ENCODE peak calls at places on chromosome 3, in nine cellular contexts. I, Z, M, E, H, S, D, C and G are unnamed samples. For H3K27me3, the result is how much of the 10 kb centered on the place peaks cover.

GRCh38 chr3:78086150-78086549 is 1046.3 kb downstream of the ROBO2 start:
- DNase-seq in I (no peak), Z (no peak), M (no peak), E (no peak), H (no peak), S (peak), D (peak), C (peak), G (no peak)

GRCh38 chr3:161349529-161350278 is 21.6 kb downstream of the SPTSSB start:
- DNase-seq in I (no peak), Z (no peak), M (peak), E (no peak), H (no peak), S (peak), D (peak), C (peak), G (peak)

GRCh38 chr3:46286936-46287335 is 44.7 kb downstream of the CCR3 start:
- DNase-seq in I (no peak), Z (no peak), M (no peak), E (no peak), H (no peak), S (no peak), D (no peak), C (no peak), G (no peak)

GRCh38 chr3:129039271-129040038 is 21.1 kb upstream of the GP9 start:
- DNase-seq in I (no peak), Z (peak), M (no peak), E (no peak), H (no peak), S (no peak), D (no peak), C (no peak), G (peak)

GRCh38 chr3:188914556-188914955 is 257.2 kb upstream of the TPRG1 start:
- DNase-seq in I (no peak), Z (no peak), M (no peak), E (no peak), H (no peak), S (peak), D (peak), C (peak), G (peak)

GRCh38 chr3:129343643-129344360 is 65.1 kb downstream of the HMCES start:
- DNase-seq in I (no peak), Z (peak), M (no peak), E (peak), H (no peak), S (peak), D (no peak), C (peak), G (peak)

GRCh38 chr3:123375014-123375940 is 73.6 kb downstream of the ADCY5 start:
- DNase-seq in I (peak), Z (peak), M (no peak), E (no peak), H (no peak), S (no peak), D (no peak), C (no peak), G (no peak)

GRCh38 chr3:122403489-122403888 is 12.4 kb downstream of the WDR5B start:
- DNase-seq in I (no peak), Z (no peak), M (no peak), E (no peak), H (no peak), S (peak), D (peak), C (no peak), G (peak)

GRCh38 chr3:108181172-108181571 is 41.1 kb downstream of the IFT57 start:
- DNase-seq in I (no peak), Z (no peak), M (no peak), E (no peak), H (no peak), S (no peak), D (no peak), C (peak), G (no peak)

GRCh38 chr3:51280171-51280570 is 104.9 kb upstream of the MANF start:
- DNase-seq in I (no peak), Z (no peak), M (no peak), E (no peak), H (no peak), S (no peak), D (no peak), C (no peak), G (no peak)

GRCh38 chr3:143328459-143328858 is 208.9 kb downstream of the CHST2 start:
- DNase-seq in I (no peak), Z (no peak), M (no peak), E (no peak), H (no peak), S (no peak), D (no peak), C (no peak), G (peak)

GRCh38 chr3:114365909-114366308 is 72.1 kb downstream of the TIGIT start:
- DNase-seq in I (no peak), Z (no peak), M (no peak), E (no peak), H (no peak), S (no peak), D (peak), C (no peak), G (no peak)

GRCh38 chr3:11213810-11214450 is 58.3 kb upstream of the ATG7 start:
- DNase-seq in I (no peak), Z (no peak), M (no peak), E (no peak), H (peak), S (no peak), D (no peak), C (no peak), G (no peak)

GRCh38 chr3:73490453-73491311 is 134.1 kb downstream of the PDZRN3 start:
- DNase-seq in I (peak), Z (peak), M (no peak), E (peak), H (no peak), S (peak), D (peak), C (peak), G (peak)

GRCh38 chr3:52679139-52679538 is 6.6 kb downstream of the PBRM1 start:
- DNase-seq in I (no peak), Z (no peak), M (no peak), E (no peak), H (no peak), S (no peak), D (no peak), C (peak), G (no peak)

GRCh38 chr3:128996741-128997140 is 2.9 kb upstream of the CFAP92 start:
- DNase-seq in I (no peak), Z (no peak), M (no peak), E (no peak), H (no peak), S (no peak), D (no peak), C (no peak), G (peak)

GRCh38 chr3:15367059-15367458 is 34.7 kb upstream of the SH3BP5 start:
- DNase-seq in I (no peak), Z (no peak), M (no peak), E (no peak), H (no peak), S (peak), D (peak), C (peak), G (peak)

GRCh38 chr3:21446027-21446426 is 305.0 kb downstream of the ZNF385D start:
- DNase-seq in I (no peak), Z (no peak), M (no peak), E (no peak), H (no peak), S (no peak), D (no peak), C (no peak), G (no peak)

GRCh38 chr3:53716998-53717397 is 129.2 kb downstream of the CHDH start:
- DNase-seq in I (no peak), Z (no peak), M (no peak), E (no peak), H (no peak), S (no peak), D (no peak), C (no peak), G (no peak)

GRCh38 chr3:21216598-21216997 is 534.4 kb downstream of the ZNF385D start:
- DNase-seq in I (no peak), Z (no peak), M (no peak), E (peak), H (no peak), S (peak), D (no peak), C (peak), G (no peak)

GRCh38 chr3:49910409-49911123 is 6.9 kb upstream of the MST1R start:
- DNase-seq in I (no peak), Z (peak), M (no peak), E (no peak), H (no peak), S (no peak), D (no peak), C (no peak), G (peak)

GRCh38 chr3:159829056-159829995 is 159.3 kb upstream of the IL12A start:
- DNase-seq in I (no peak), Z (no peak), M (no peak), E (no peak), H (no peak), S (no peak), D (no peak), C (peak), G (no peak)

GRCh38 chr3:4001976-4002375 is 202.7 kb downstream of the LRRN1 start:
- DNase-seq in I (no peak), Z (no peak), M (no peak), E (no peak), H (no peak), S (no peak), D (no peak), C (no peak), G (no peak)

GRCh38 chr3:72060447-72061034 is 275.6 kb upstream of the PROK2 start:
- DNase-seq in I (no peak), Z (no peak), M (no peak), E (no peak), H (no peak), S (no peak), D (no peak), C (no peak), G (no peak)

GRCh38 chr3:174331095-174331802 is 527.9 kb upstream of the NAALADL2 start:
- DNase-seq in I (no peak), Z (no peak), M (no peak), E (no peak), H (no peak), S (no peak), D (no peak), C (no peak), G (no peak)

GRCh38 chr3:42101048-42101447 is 9.9 kb downstream of the TRAK1 start:
- DNase-seq in I (peak), Z (no peak), M (no peak), E (no peak), H (peak), S (peak), D (peak), C (peak), G (peak)

GRCh38 chr3:15859507-15860013 is 61.8 kb upstream of the ANKRD28 start:
- DNase-seq in I (peak), Z (peak), M (peak), E (no peak), H (peak), S (peak), D (peak), C (peak), G (peak)

GRCh38 chr3:114711321-114711891 is 417.6 kb downstream of the TIGIT start:
- DNase-seq in I (no peak), Z (no peak), M (no peak), E (no peak), H (no peak), S (no peak), D (no peak), C (no peak), G (no peak)

GRCh38 chr3:174862101-174862500 is 3.0 kb downstream of the NAALADL2 start:
- DNase-seq in I (no peak), Z (peak), M (no peak), E (peak), H (no peak), S (no peak), D (no peak), C (no peak), G (no peak)

GRCh38 chr3:39808467-39809180 is 785 bp upstream of the MYRIP start:
- DNase-seq in I (peak), Z (peak), M (no peak), E (no peak), H (no peak), S (no peak), D (no peak), C (no peak), G (peak)

GRCh38 chr3:135099734-135100348 is 304.8 kb downstream of the EPHB1 start:
- DNase-seq in I (no peak), Z (no peak), M (no peak), E (no peak), H (no peak), S (no peak), D (no peak), C (no peak), G (no peak)

GRCh38 chr3:129013491-129013891 is 12.4 kb downstream of the EFCC1 start:
- DNase-seq in I (no peak), Z (no peak), M (no peak), E (no peak), H (no peak), S (no peak), D (no peak), C (no peak), G (peak)

GRCh38 chr3:186117521-186118111 is 8.7 kb upstream of the ETV5 start:
- DNase-seq in I (no peak), Z (no peak), M (no peak), E (no peak), H (no peak), S (no peak), D (no peak), C (no peak), G (no peak)

GRCh38 chr3:186118692-186119091 is 9.8 kb upstream of the ETV5 start:
- DNase-seq in I (no peak), Z (no peak), M (no peak), E (no peak), H (no peak), S (no peak), D (no peak), C (no peak), G (no peak)

GRCh38 chr3:186110975-186111974 is 2.4 kb upstream of the ETV5 start:
- DNase-seq in I (no peak), Z (no peak), M (no peak), E (no peak), H (no peak), S (no peak), D (no peak), C (no peak), G (peak)

GRCh38 chr3:186119499-186119898 is 10.6 kb upstream of the ETV5 start:
- DNase-seq in I (no peak), Z (no peak), M (no peak), E (no peak), H (no peak), S (no peak), D (no peak), C (no peak), G (no peak)

GRCh38 chr3:186115229-186115996 is 6.5 kb upstream of the ETV5 start:
- DNase-seq in I (no peak), Z (no peak), M (no peak), E (no peak), H (no peak), S (no peak), D (no peak), C (no peak), G (no peak)
- H3K27me3 ChIP-seq in I (under half), Z (under half), M (under half), E (under half), H (under half), S (under half), D (under half), C (under half), G (under half)

GRCh38 chr3:13193320-13194284 is 120.4 kb upstream of the IQSEC1 start:
- DNase-seq in I (no peak), Z (no peak), M (no peak), E (no peak), H (no peak), S (no peak), D (no peak), C (no peak), G (peak)
- H3K27ac ChIP-seq in I (no peak), Z (no peak), M (no peak), E (no peak), H (no peak), S (no peak), D (no peak), C (no peak), G (no peak)

DNA sequence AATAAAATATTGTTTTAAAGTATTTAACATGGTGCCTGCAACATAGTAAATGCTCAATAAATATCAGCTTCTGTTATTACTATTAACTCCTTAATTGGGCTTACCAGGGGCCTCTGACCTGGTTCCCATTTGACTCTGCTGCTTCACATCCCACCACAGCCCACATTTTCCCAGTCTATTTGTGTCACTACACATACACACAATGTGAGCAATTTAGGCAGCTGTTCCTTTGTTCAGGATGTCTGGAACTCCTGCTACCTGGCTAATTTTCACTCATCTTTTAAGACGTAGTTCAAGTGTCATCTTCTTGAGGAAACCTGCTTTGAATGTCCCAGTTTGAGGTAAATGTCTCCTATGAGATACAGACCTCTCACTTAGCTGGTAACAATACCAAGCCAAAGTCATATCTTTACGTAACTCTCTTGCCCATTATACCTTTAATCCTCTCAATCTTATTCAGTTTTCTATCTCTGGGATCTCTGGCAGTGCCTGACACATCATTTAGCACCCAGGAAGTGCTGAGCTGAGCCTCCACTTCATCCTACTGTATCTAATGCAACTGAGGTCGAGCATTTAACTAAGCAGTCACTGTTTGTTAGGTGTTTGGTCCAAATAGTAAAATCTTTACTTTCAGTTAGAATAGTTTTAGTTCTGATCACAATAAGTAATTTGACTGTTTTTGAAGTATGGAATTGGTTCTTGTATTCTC is 4.5 kb downstream of the TGFBR2 start:
- DNase-seq in I (no peak), Z (no peak), M (no peak), E (no peak), H (no peak), S (no peak), D (no peak), C (no peak), G (no peak)
- H3K4me3 ChIP-seq in I (no peak), Z (no peak), M (peak), E (no peak), H (no peak), S (no peak), D (no peak), C (no peak), G (no peak)

GRCh38 chr3:141407817-141408216 is 39.5 kb downstream of the ZBTB38 start:
- DNase-seq in I (no peak), Z (no peak), M (no peak), E (no peak), H (no peak), S (no peak), D (no peak), C (no peak), G (no peak)

GRCh38 chr3:141407043-141407442 is 38.7 kb downstream of the ZBTB38 start:
- DNase-seq in I (peak), Z (no peak), M (no peak), E (no peak), H (peak), S (peak), D (peak), C (peak), G (peak)

GRCh38 chr3:141406265-141406664 is 38.0 kb downstream of the ZBTB38 start:
- DNase-seq in I (no peak), Z (no peak), M (no peak), E (no peak), H (no peak), S (no peak), D (no peak), C (no peak), G (no peak)

GRCh38 chr3:141410408-141410807 is 42.1 kb downstream of the ZBTB38 start:
- DNase-seq in I (peak), Z (no peak), M (no peak), E (no peak), H (peak), S (peak), D (peak), C (peak), G (no peak)

GRCh38 chr3:141408596-141408995 is 40.3 kb downstream of the ZBTB38 start:
- DNase-seq in I (no peak), Z (no peak), M (no peak), E (no peak), H (no peak), S (no peak), D (no peak), C (no peak), G (no peak)
- H3K27me3 ChIP-seq in I (under half), Z (under half), M (under half), E (under half), H (under half), S (under half), D (under half), C (under half), G (under half)

DNA sequence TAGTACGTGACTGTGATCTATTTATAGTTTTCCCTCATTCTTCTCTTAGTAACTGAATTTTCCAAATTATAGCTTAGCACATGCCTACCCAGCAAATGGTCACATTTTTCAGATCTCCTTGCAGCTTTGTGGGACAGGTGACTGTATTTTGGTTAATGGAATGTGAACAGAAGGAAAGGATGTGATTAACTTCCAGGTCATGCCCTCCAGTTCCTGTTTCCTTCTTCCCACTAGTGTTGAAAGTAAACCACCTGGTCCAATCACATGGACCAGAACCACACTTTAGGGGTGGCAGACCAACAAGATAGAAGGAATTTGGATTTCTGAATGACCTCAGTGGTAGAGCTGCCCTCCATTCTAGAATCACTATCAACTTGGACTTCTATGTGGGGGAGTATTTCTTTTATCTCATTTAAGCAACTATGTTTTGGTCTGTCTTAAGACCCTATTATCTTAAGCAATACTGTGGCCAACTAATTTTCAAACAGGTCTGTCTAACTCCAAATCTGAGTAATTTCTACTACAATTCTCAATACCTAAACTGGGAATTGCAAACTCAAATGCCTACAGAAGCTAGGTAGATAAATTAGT is 76.0 kb upstream of the TSC22D2 start:
- DNase-seq in I (no peak), Z (no peak), M (no peak), E (no peak), H (no peak), S (no peak), D (no peak), C (no peak), G (no peak)
- H3K27ac ChIP-seq in I (no peak), Z (no peak), M (no peak), E (no peak), H (no peak), S (no peak), D (no peak), C (no peak), G (no peak)

DNA sequence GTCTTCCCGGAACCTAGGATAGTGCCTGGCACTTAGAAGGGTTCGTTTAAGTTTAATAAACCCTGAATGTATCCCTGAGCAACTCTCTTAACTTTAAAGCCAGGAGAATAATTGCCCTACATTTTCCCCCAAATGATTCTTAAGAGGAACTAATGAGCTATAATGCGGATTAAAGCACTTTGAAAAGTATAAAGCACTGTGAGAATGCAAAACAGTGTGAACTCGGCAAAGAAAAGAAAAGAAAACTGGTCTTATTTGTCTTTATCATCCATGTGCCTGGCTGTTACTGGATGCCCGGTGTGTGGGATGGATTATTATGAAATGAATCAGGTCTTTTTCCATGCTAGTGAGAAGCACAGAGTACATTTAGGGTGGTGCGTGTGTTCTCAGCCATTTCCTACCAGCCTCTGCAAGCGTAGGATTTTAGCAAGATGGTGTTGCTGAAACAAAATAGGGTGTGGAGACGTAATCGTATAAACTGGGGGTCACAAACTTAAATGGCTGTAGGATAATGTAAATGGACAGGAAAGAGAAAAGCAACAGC is 977 bp downstream of the KBTBD12 start:
- DNase-seq in I (no peak), Z (no peak), M (no peak), E (no peak), H (no peak), S (no peak), D (peak), C (no peak), G (peak)
- H3K4me3 ChIP-seq in I (peak), Z (no peak), M (no peak), E (no peak), H (no peak), S (no peak), D (no peak), C (no peak), G (no peak)